ENCODE peak calls at places on chromosome 22, in four cellular contexts. X, S, K and D are unnamed samples.

GRCh38 chr22:49786976-49787843 is 40.5 kb downstream of the BRD1 start:
- DNase-seq in K (no peak), S (no peak), X (no peak), D (no peak)

GRCh38 chr22:44618400-44618799 is 83.6 kb upstream of the PRR5 start:
- DNase-seq in X (no peak), K (no peak), S (no peak), D (no peak)

GRCh38 chr22:37301144-37301820 is 19.0 kb downstream of the CYTH4 start:
- DNase-seq in S (no peak), X (no peak), K (no peak), D (no peak)

GRCh38 chr22:30005213-30005857 is 74.9 kb upstream of the HORMAD2 start:
- DNase-seq in X (peak; percentile 63), K (peak; percentile 32), S (no peak), D (peak; percentile 66)

GRCh38 chr22:35842954-35843353 is 125.3 kb downstream of the APOL5 start:
- DNase-seq in X (peak; percentile 48), S (no peak), K (no peak), D (no peak)

GRCh38 chr22:50684501-50684900 is 11.9 kb downstream of the SHANK3 start:
- DNase-seq in K (no peak), S (no peak), X (no peak), D (no peak)

GRCh38 chr22:17198188-17199130 is 20.8 kb downstream of the ADA2 start:
- DNase-seq in X (no peak), S (no peak), K (no peak), D (peak; percentile 46)

GRCh38 chr22:37569921-37570660 is 9.8 kb downstream of the LGALS2 start:
- DNase-seq in S (peak; percentile 96), K (no peak), X (no peak), D (no peak)

GRCh38 chr22:21937041-21937820 is 15.4 kb downstream of the PPM1F start:
- DNase-seq in S (no peak), K (peak; percentile 68), X (no peak), D (no peak)

GRCh38 chr22:30115705-30116104 is 35.4 kb downstream of the HORMAD2 start:
- DNase-seq in K (no peak), X (no peak), S (no peak), D (no peak)

GRCh38 chr22:20882855-20883254 is 24.0 kb downstream of the SNAP29 start:
- DNase-seq in S (no peak), K (no peak), X (no peak), D (no peak)

GRCh38 chr22:19823638-19824196 is 31.0 kb downstream of the GNB1L start:
- DNase-seq in K (no peak), X (no peak), S (peak; percentile 71), D (no peak)